ENCODE peak calls at places on chromosomes 1 and 21, in seven cellular contexts. One of them, this sample, is unnamed.

GRCh38 chr1:154213274-154213673 is 7.1 kb upstream of the CFAP141 start:
- DNase-seq in HS-5: peak
- DNase-seq in stomach: no peak
- DNase-seq in WERI-Rb-1: no peak
- DNase-seq in NCI-H1694 treated with DMSO at 0.1 percent for 48 hours: no peak
- DNase-seq in stimulated activated CD4-positive, alpha-beta T cell treated with anti-CD3 and anti-CD28 coated beads, Interleukin-12 subunit alpha, Interleukin-12 subunit beta, amount 100 ng/mL, for 4 hours: no peak
- DNase-seq in activated naive CD8-positive, alpha-beta T cell treated with anti-CD3 and anti-CD28 coated beads, Interleukin-2, amount 50 U/mL, for 24 hours: no peak
- DNase-seq in this sample: no peak

GRCh38 chr1:178345821-178346220 is 150.9 kb downstream of the CLEC20A start:
- DNase-seq in HS-5: no peak
- DNase-seq in stomach: no peak
- DNase-seq in WERI-Rb-1: no peak
- DNase-seq in NCI-H1694 treated with DMSO at 0.1 percent for 48 hours: no peak
- DNase-seq in stimulated activated CD4-positive, alpha-beta T cell treated with anti-CD3 and anti-CD28 coated beads, Interleukin-12 subunit alpha, Interleukin-12 subunit beta, amount 100 ng/mL, for 4 hours: no peak
- DNase-seq in activated naive CD8-positive, alpha-beta T cell treated with anti-CD3 and anti-CD28 coated beads, Interleukin-2, amount 50 U/mL, for 24 hours: no peak
- DNase-seq in this sample: no peak

GRCh38 chr1:10733967-10734366 is 62.5 kb downstream of the CASZ1 start:
- DNase-seq in HS-5: no peak
- DNase-seq in stomach: no peak
- DNase-seq in WERI-Rb-1: peak
- DNase-seq in NCI-H1694 treated with DMSO at 0.1 percent for 48 hours: peak
- DNase-seq in stimulated activated CD4-positive, alpha-beta T cell treated with anti-CD3 and anti-CD28 coated beads, Interleukin-12 subunit alpha, Interleukin-12 subunit beta, amount 100 ng/mL, for 4 hours: peak
- DNase-seq in activated naive CD8-positive, alpha-beta T cell treated with anti-CD3 and anti-CD28 coated beads, Interleukin-2, amount 50 U/mL, for 24 hours: peak
- DNase-seq in this sample: peak

GRCh38 chr1:169146536-169147214 is 40.2 kb downstream of the ATP1B1 start:
- DNase-seq in HS-5: no peak
- DNase-seq in stomach: no peak
- DNase-seq in WERI-Rb-1: no peak
- DNase-seq in NCI-H1694 treated with DMSO at 0.1 percent for 48 hours: no peak
- DNase-seq in stimulated activated CD4-positive, alpha-beta T cell treated with anti-CD3 and anti-CD28 coated beads, Interleukin-12 subunit alpha, Interleukin-12 subunit beta, amount 100 ng/mL, for 4 hours: no peak
- DNase-seq in activated naive CD8-positive, alpha-beta T cell treated with anti-CD3 and anti-CD28 coated beads, Interleukin-2, amount 50 U/mL, for 24 hours: no peak
- DNase-seq in this sample: no peak

GRCh38 chr1:36793452-36793851 is 240.9 kb downstream of the GRIK3 start:
- DNase-seq in HS-5: no peak
- DNase-seq in stomach: no peak
- DNase-seq in WERI-Rb-1: no peak
- DNase-seq in NCI-H1694 treated with DMSO at 0.1 percent for 48 hours: no peak
- DNase-seq in stimulated activated CD4-positive, alpha-beta T cell treated with anti-CD3 and anti-CD28 coated beads, Interleukin-12 subunit alpha, Interleukin-12 subunit beta, amount 100 ng/mL, for 4 hours: no peak
- DNase-seq in activated naive CD8-positive, alpha-beta T cell treated with anti-CD3 and anti-CD28 coated beads, Interleukin-2, amount 50 U/mL, for 24 hours: no peak
- DNase-seq in this sample: no peak

GRCh38 chr1:167617100-167617949 is 12.7 kb upstream of the RCSD1 start:
- DNase-seq in HS-5: no peak
- DNase-seq in stomach: no peak
- DNase-seq in WERI-Rb-1: no peak
- DNase-seq in NCI-H1694 treated with DMSO at 0.1 percent for 48 hours: no peak
- DNase-seq in stimulated activated CD4-positive, alpha-beta T cell treated with anti-CD3 and anti-CD28 coated beads, Interleukin-12 subunit alpha, Interleukin-12 subunit beta, amount 100 ng/mL, for 4 hours: no peak
- DNase-seq in activated naive CD8-positive, alpha-beta T cell treated with anti-CD3 and anti-CD28 coated beads, Interleukin-2, amount 50 U/mL, for 24 hours: no peak
- DNase-seq in this sample: no peak

GRCh38 chr1:40936878-40937484 is 42.5 kb upstream of the CTPS1 start:
- DNase-seq in HS-5: no peak
- DNase-seq in stomach: no peak
- DNase-seq in WERI-Rb-1: no peak
- DNase-seq in NCI-H1694 treated with DMSO at 0.1 percent for 48 hours: no peak
- DNase-seq in stimulated activated CD4-positive, alpha-beta T cell treated with anti-CD3 and anti-CD28 coated beads, Interleukin-12 subunit alpha, Interleukin-12 subunit beta, amount 100 ng/mL, for 4 hours: no peak
- DNase-seq in activated naive CD8-positive, alpha-beta T cell treated with anti-CD3 and anti-CD28 coated beads, Interleukin-2, amount 50 U/mL, for 24 hours: no peak
- DNase-seq in this sample: no peak

GRCh38 chr1:239909894-239910293 is 181.8 kb upstream of the FMN2 start:
- DNase-seq in HS-5: peak
- DNase-seq in stomach: no peak
- DNase-seq in WERI-Rb-1: no peak
- DNase-seq in NCI-H1694 treated with DMSO at 0.1 percent for 48 hours: no peak
- DNase-seq in stimulated activated CD4-positive, alpha-beta T cell treated with anti-CD3 and anti-CD28 coated beads, Interleukin-12 subunit alpha, Interleukin-12 subunit beta, amount 100 ng/mL, for 4 hours: no peak
- DNase-seq in activated naive CD8-positive, alpha-beta T cell treated with anti-CD3 and anti-CD28 coated beads, Interleukin-2, amount 50 U/mL, for 24 hours: no peak
- DNase-seq in this sample: no peak

GRCh38 chr1:182229907-182230522 is 161.6 kb downstream of the GLUL start:
- DNase-seq in HS-5: no peak
- DNase-seq in stomach: no peak
- DNase-seq in WERI-Rb-1: peak
- DNase-seq in NCI-H1694 treated with DMSO at 0.1 percent for 48 hours: peak
- DNase-seq in stimulated activated CD4-positive, alpha-beta T cell treated with anti-CD3 and anti-CD28 coated beads, Interleukin-12 subunit alpha, Interleukin-12 subunit beta, amount 100 ng/mL, for 4 hours: no peak
- DNase-seq in activated naive CD8-positive, alpha-beta T cell treated with anti-CD3 and anti-CD28 coated beads, Interleukin-2, amount 50 U/mL, for 24 hours: no peak
- DNase-seq in this sample: no peak

GRCh38 chr1:214002472-214002871 is 14.7 kb downstream of the PROX1 start:
- DNase-seq in HS-5: no peak
- DNase-seq in stomach: no peak
- DNase-seq in WERI-Rb-1: no peak
- DNase-seq in NCI-H1694 treated with DMSO at 0.1 percent for 48 hours: peak
- DNase-seq in stimulated activated CD4-positive, alpha-beta T cell treated with anti-CD3 and anti-CD28 coated beads, Interleukin-12 subunit alpha, Interleukin-12 subunit beta, amount 100 ng/mL, for 4 hours: no peak
- DNase-seq in activated naive CD8-positive, alpha-beta T cell treated with anti-CD3 and anti-CD28 coated beads, Interleukin-2, amount 50 U/mL, for 24 hours: no peak
- DNase-seq in this sample: no peak

GRCh38 chr1:151704246-151704645 is 12.4 kb downstream of the CELF3 start:
- DNase-seq in HS-5: no peak
- DNase-seq in stomach: no peak
- DNase-seq in WERI-Rb-1: no peak
- DNase-seq in NCI-H1694 treated with DMSO at 0.1 percent for 48 hours: no peak
- DNase-seq in stimulated activated CD4-positive, alpha-beta T cell treated with anti-CD3 and anti-CD28 coated beads, Interleukin-12 subunit alpha, Interleukin-12 subunit beta, amount 100 ng/mL, for 4 hours: no peak
- DNase-seq in activated naive CD8-positive, alpha-beta T cell treated with anti-CD3 and anti-CD28 coated beads, Interleukin-2, amount 50 U/mL, for 24 hours: no peak
- DNase-seq in this sample: no peak

GRCh38 chr1:107183011-107183410 is 42.2 kb downstream of the NTNG1 start:
- DNase-seq in HS-5: no peak
- DNase-seq in stomach: no peak
- DNase-seq in WERI-Rb-1: no peak
- DNase-seq in NCI-H1694 treated with DMSO at 0.1 percent for 48 hours: no peak
- DNase-seq in stimulated activated CD4-positive, alpha-beta T cell treated with anti-CD3 and anti-CD28 coated beads, Interleukin-12 subunit alpha, Interleukin-12 subunit beta, amount 100 ng/mL, for 4 hours: no peak
- DNase-seq in activated naive CD8-positive, alpha-beta T cell treated with anti-CD3 and anti-CD28 coated beads, Interleukin-2, amount 50 U/mL, for 24 hours: no peak
- DNase-seq in this sample: no peak

GRCh38 chr1:97630281-97630680 is 290.6 kb downstream of the DPYD start:
- DNase-seq in HS-5: no peak
- DNase-seq in stomach: no peak
- DNase-seq in WERI-Rb-1: no peak
- DNase-seq in NCI-H1694 treated with DMSO at 0.1 percent for 48 hours: no peak
- DNase-seq in stimulated activated CD4-positive, alpha-beta T cell treated with anti-CD3 and anti-CD28 coated beads, Interleukin-12 subunit alpha, Interleukin-12 subunit beta, amount 100 ng/mL, for 4 hours: no peak
- DNase-seq in activated naive CD8-positive, alpha-beta T cell treated with anti-CD3 and anti-CD28 coated beads, Interleukin-2, amount 50 U/mL, for 24 hours: no peak
- DNase-seq in this sample: no peak

GRCh38 chr1:18485227-18485626 is 4.5 kb downstream of the KLHDC7A start:
- DNase-seq in HS-5: no peak
- DNase-seq in stomach: no peak
- DNase-seq in WERI-Rb-1: no peak
- DNase-seq in NCI-H1694 treated with DMSO at 0.1 percent for 48 hours: no peak
- DNase-seq in stimulated activated CD4-positive, alpha-beta T cell treated with anti-CD3 and anti-CD28 coated beads, Interleukin-12 subunit alpha, Interleukin-12 subunit beta, amount 100 ng/mL, for 4 hours: no peak
- DNase-seq in activated naive CD8-positive, alpha-beta T cell treated with anti-CD3 and anti-CD28 coated beads, Interleukin-2, amount 50 U/mL, for 24 hours: no peak
- DNase-seq in this sample: no peak

GRCh38 chr1:54487571-54488050 is 60.4 kb upstream of the ACOT11 start:
- DNase-seq in HS-5: no peak
- DNase-seq in stomach: no peak
- DNase-seq in WERI-Rb-1: no peak
- DNase-seq in NCI-H1694 treated with DMSO at 0.1 percent for 48 hours: peak
- DNase-seq in stimulated activated CD4-positive, alpha-beta T cell treated with anti-CD3 and anti-CD28 coated beads, Interleukin-12 subunit alpha, Interleukin-12 subunit beta, amount 100 ng/mL, for 4 hours: no peak
- DNase-seq in activated naive CD8-positive, alpha-beta T cell treated with anti-CD3 and anti-CD28 coated beads, Interleukin-2, amount 50 U/mL, for 24 hours: no peak
- DNase-seq in this sample: no peak

GRCh38 chr1:43789604-43790288 is 82.4 kb downstream of the ST3GAL3 start:
- DNase-seq in HS-5: no peak
- DNase-seq in stomach: no peak
- DNase-seq in WERI-Rb-1: no peak
- DNase-seq in NCI-H1694 treated with DMSO at 0.1 percent for 48 hours: no peak
- DNase-seq in stimulated activated CD4-positive, alpha-beta T cell treated with anti-CD3 and anti-CD28 coated beads, Interleukin-12 subunit alpha, Interleukin-12 subunit beta, amount 100 ng/mL, for 4 hours: no peak
- DNase-seq in activated naive CD8-positive, alpha-beta T cell treated with anti-CD3 and anti-CD28 coated beads, Interleukin-2, amount 50 U/mL, for 24 hours: no peak
- DNase-seq in this sample: no peak

GRCh38 chr21:45539046-45539795 is 3.0 kb downstream of the SLC19A1 start:
- DNase-seq in HS-5: no peak
- DNase-seq in stomach: peak
- DNase-seq in WERI-Rb-1: peak
- DNase-seq in NCI-H1694 treated with DMSO at 0.1 percent for 48 hours: no peak
- DNase-seq in stimulated activated CD4-positive, alpha-beta T cell treated with anti-CD3 and anti-CD28 coated beads, Interleukin-12 subunit alpha, Interleukin-12 subunit beta, amount 100 ng/mL, for 4 hours: no peak
- DNase-seq in activated naive CD8-positive, alpha-beta T cell treated with anti-CD3 and anti-CD28 coated beads, Interleukin-2, amount 50 U/mL, for 24 hours: no peak
- DNase-seq in this sample: peak

GRCh38 chr1:18945401-18945849 is 11.1 kb downstream of the IFFO2 start:
- DNase-seq in HS-5: no peak
- DNase-seq in stomach: no peak
- DNase-seq in WERI-Rb-1: peak
- DNase-seq in NCI-H1694 treated with DMSO at 0.1 percent for 48 hours: no peak
- DNase-seq in stimulated activated CD4-positive, alpha-beta T cell treated with anti-CD3 and anti-CD28 coated beads, Interleukin-12 subunit alpha, Interleukin-12 subunit beta, amount 100 ng/mL, for 4 hours: no peak
- DNase-seq in activated naive CD8-positive, alpha-beta T cell treated with anti-CD3 and anti-CD28 coated beads, Interleukin-2, amount 50 U/mL, for 24 hours: no peak
- DNase-seq in this sample: no peak